ENCODE peak calls at places on chromosomes 11 and 22, in six cellular contexts. One of them, this sample, is unnamed.

GRCh38 chr11:47373876-47374820 is 4.2 kb downstream of the SPI1 start:
- DNase-seq in GM12878: no peak
- DNase-seq in K562: peak; percentile 83
- DNase-seq in hepatocyte: peak; percentile 88
- DNase-seq in astrocyte: peak; percentile 32
- DNase-seq in neural progenitor cell: peak; percentile 84
- DNase-seq in this sample: no peak

GRCh38 chr11:9077164-9077563 is 14.2 kb downstream of the SCUBE2 start:
- DNase-seq in GM12878: no peak
- DNase-seq in K562: no peak
- DNase-seq in hepatocyte: no peak
- DNase-seq in astrocyte: no peak
- DNase-seq in neural progenitor cell: no peak
- DNase-seq in this sample: no peak

GRCh38 chr11:119470316-119471266 is 47.6 kb upstream of the THY1 start:
- DNase-seq in GM12878: no peak
- DNase-seq in K562: no peak
- DNase-seq in hepatocyte: no peak
- DNase-seq in astrocyte: peak; percentile 93
- DNase-seq in neural progenitor cell: no peak
- DNase-seq in this sample: peak; percentile 28

GRCh38 chr11:75831915-75832502 is 17.0 kb downstream of the UVRAG start:
- DNase-seq in GM12878: no peak
- DNase-seq in K562: no peak
- DNase-seq in hepatocyte: no peak
- DNase-seq in astrocyte: no peak
- DNase-seq in neural progenitor cell: no peak
- DNase-seq in this sample: no peak

GRCh38 chr11:65934014-65934413 is 11.3 kb upstream of the TSGA10IP start:
- DNase-seq in GM12878: no peak
- DNase-seq in K562: peak; percentile 41
- DNase-seq in hepatocyte: no peak
- DNase-seq in astrocyte: no peak
- DNase-seq in neural progenitor cell: no peak
- DNase-seq in this sample: no peak

GRCh38 chr11:60910281-60910687 is 3.7 kb upstream of the TMEM109 start:
- DNase-seq in GM12878: peak; percentile 94
- DNase-seq in K562: no peak
- DNase-seq in hepatocyte: no peak
- DNase-seq in astrocyte: no peak
- DNase-seq in neural progenitor cell: no peak
- DNase-seq in this sample: no peak

GRCh38 chr11:27471588-27472397 is 797 bp downstream of the LGR4 start:
- DNase-seq in GM12878: no peak
- DNase-seq in K562: peak; percentile 75
- DNase-seq in hepatocyte: peak; percentile 71
- DNase-seq in astrocyte: no peak
- DNase-seq in neural progenitor cell: peak; percentile 73
- DNase-seq in this sample: no peak

GRCh38 chr11:74398244-74399159 is at the start of gene PGM2L1:
- DNase-seq in GM12878: peak; percentile 84
- DNase-seq in K562: peak; percentile 91
- DNase-seq in hepatocyte: peak; percentile 95
- DNase-seq in astrocyte: peak; percentile 83
- DNase-seq in neural progenitor cell: peak; percentile 97
- DNase-seq in this sample: peak; percentile 50

GRCh38 chr11:2701230-2701629 is 1.4 kb upstream of the KCNQ1OT1 start:
- DNase-seq in GM12878: no peak
- DNase-seq in K562: no peak
- DNase-seq in hepatocyte: no peak
- DNase-seq in astrocyte: no peak
- DNase-seq in neural progenitor cell: no peak
- DNase-seq in this sample: no peak

GRCh38 chr11:556857-557256 is 3.7 kb downstream of the LMNTD2 start:
- DNase-seq in GM12878: no peak
- DNase-seq in K562: no peak
- DNase-seq in hepatocyte: no peak
- DNase-seq in astrocyte: no peak
- DNase-seq in neural progenitor cell: no peak
- DNase-seq in this sample: no peak

GRCh38 chr22:22735695-22736611 is 91.5 kb downstream of the GGTLC2 start:
- DNase-seq in GM12878: no peak
- DNase-seq in K562: no peak
- DNase-seq in hepatocyte: no peak
- DNase-seq in astrocyte: no peak
- DNase-seq in neural progenitor cell: no peak
- DNase-seq in this sample: no peak

GRCh38 chr11:20367313-20367948 is 3.9 kb downstream of the HTATIP2 start:
- DNase-seq in GM12878: no peak
- DNase-seq in K562: peak; percentile 69
- DNase-seq in hepatocyte: peak; percentile 80
- DNase-seq in astrocyte: peak; percentile 82
- DNase-seq in neural progenitor cell: no peak
- DNase-seq in this sample: peak; percentile 45

GRCh38 chr11:679271-680207 is 15.5 kb downstream of the DEAF1 start:
- DNase-seq in GM12878: no peak
- DNase-seq in K562: no peak
- DNase-seq in hepatocyte: no peak
- DNase-seq in astrocyte: no peak
- DNase-seq in neural progenitor cell: no peak
- DNase-seq in this sample: no peak

GRCh38 chr11:124784051-124784450 is 16.2 kb downstream of the MSANTD2 start:
- DNase-seq in GM12878: no peak
- DNase-seq in K562: no peak
- DNase-seq in hepatocyte: no peak
- DNase-seq in astrocyte: no peak
- DNase-seq in neural progenitor cell: no peak
- DNase-seq in this sample: no peak

GRCh38 chr11:72721689-72722049 is 30.5 kb downstream of the ARAP1 start:
- DNase-seq in GM12878: no peak
- DNase-seq in K562: no peak
- DNase-seq in hepatocyte: peak; percentile 59
- DNase-seq in astrocyte: peak; percentile 10
- DNase-seq in neural progenitor cell: no peak
- DNase-seq in this sample: peak; percentile 80

GRCh38 chr11:14189874-14190273 is 169.1 kb downstream of the RRAS2 start:
- DNase-seq in GM12878: no peak
- DNase-seq in K562: no peak
- DNase-seq in hepatocyte: no peak
- DNase-seq in astrocyte: no peak
- DNase-seq in neural progenitor cell: no peak
- DNase-seq in this sample: no peak

GRCh38 chr11:67024410-67024809 is 1.5 kb downstream of the SYT12 start:
- DNase-seq in GM12878: no peak
- DNase-seq in K562: no peak
- DNase-seq in hepatocyte: no peak
- DNase-seq in astrocyte: no peak
- DNase-seq in neural progenitor cell: no peak
- DNase-seq in this sample: no peak

GRCh38 chr22:32527756-32528155 is 53.1 kb downstream of the FBXO7 start:
- DNase-seq in GM12878: no peak
- DNase-seq in K562: peak; percentile 18
- DNase-seq in hepatocyte: no peak
- DNase-seq in astrocyte: no peak
- DNase-seq in neural progenitor cell: peak; percentile 24
- DNase-seq in this sample: no peak

GRCh38 chr11:27239305-27239942 is 123.6 kb downstream of the CCDC34 start:
- DNase-seq in GM12878: no peak
- DNase-seq in K562: no peak
- DNase-seq in hepatocyte: no peak
- DNase-seq in astrocyte: peak; percentile 99
- DNase-seq in neural progenitor cell: no peak
- DNase-seq in this sample: no peak

GRCh38 chr11:64639885-64640284 is 48.9 kb downstream of the SLC22A12 start:
- DNase-seq in GM12878: no peak
- DNase-seq in K562: no peak
- DNase-seq in hepatocyte: no peak
- DNase-seq in astrocyte: no peak
- DNase-seq in neural progenitor cell: no peak
- DNase-seq in this sample: no peak

GRCh38 chr11:75467311-75467710 is 34.3 kb upstream of the KLHL35 start:
- DNase-seq in GM12878: no peak
- DNase-seq in K562: no peak
- DNase-seq in hepatocyte: no peak
- DNase-seq in astrocyte: no peak
- DNase-seq in neural progenitor cell: no peak
- DNase-seq in this sample: no peak

GRCh38 chr22:45552580-45553332 is 50.1 kb downstream of the FBLN1 start:
- DNase-seq in GM12878: no peak
- DNase-seq in K562: no peak
- DNase-seq in hepatocyte: peak; percentile 66
- DNase-seq in astrocyte: peak; percentile 95
- DNase-seq in neural progenitor cell: peak; percentile 45
- DNase-seq in this sample: no peak

GRCh38 chr22:33126881-33127280 is 68.7 kb upstream of the SYN3 start:
- DNase-seq in GM12878: no peak
- DNase-seq in K562: no peak
- DNase-seq in hepatocyte: peak; percentile 32
- DNase-seq in astrocyte: no peak
- DNase-seq in neural progenitor cell: peak; percentile 64
- DNase-seq in this sample: no peak

GRCh38 chr11:37724305-37724704 is 1126.3 kb upstream of the RAG2 start:
- DNase-seq in GM12878: no peak
- DNase-seq in K562: no peak
- DNase-seq in hepatocyte: no peak
- DNase-seq in astrocyte: peak; percentile 24
- DNase-seq in neural progenitor cell: no peak
- DNase-seq in this sample: no peak

GRCh38 chr22:47781024-47781423 is 1018.6 kb downstream of the TBC1D22A start:
- DNase-seq in GM12878: no peak
- DNase-seq in K562: no peak
- DNase-seq in hepatocyte: no peak
- DNase-seq in astrocyte: no peak
- DNase-seq in neural progenitor cell: no peak
- DNase-seq in this sample: no peak

GRCh38 chr11:68340784-68341556 is 28.6 kb downstream of the LRP5 start:
- DNase-seq in GM12878: peak; percentile 54
- DNase-seq in K562: no peak
- DNase-seq in hepatocyte: no peak
- DNase-seq in astrocyte: no peak
- DNase-seq in neural progenitor cell: no peak
- DNase-seq in this sample: no peak

GRCh38 chr11:46669606-46670243 is 30.7 kb downstream of the ARHGAP1 start:
- DNase-seq in GM12878: no peak
- DNase-seq in K562: no peak
- DNase-seq in hepatocyte: no peak
- DNase-seq in astrocyte: no peak
- DNase-seq in neural progenitor cell: peak; percentile 18
- DNase-seq in this sample: no peak

GRCh38 chr11:43943357-43943930 is 1.0 kb downstream of the C11orf96 start:
- DNase-seq in GM12878: no peak
- DNase-seq in K562: no peak
- DNase-seq in hepatocyte: no peak
- DNase-seq in astrocyte: no peak
- DNase-seq in neural progenitor cell: peak; percentile 53
- DNase-seq in this sample: no peak
- TF ChIP-seq EZH2 in GM12878: no peak
- TF ChIP-seq EZH2 in K562: no peak
- TF ChIP-seq EZH2 in hepatocyte: peak; percentile 53
- TF ChIP-seq EZH2 in astrocyte: peak; percentile 77
- TF ChIP-seq EZH2 in neural progenitor cell: peak; percentile 99
- TF ChIP-seq EZH2 in this sample: peak; percentile 70

GRCh38 chr11:59171508-59172322 is at the start of gene DTX4:
- DNase-seq in GM12878: peak; percentile 57
- DNase-seq in K562: peak; percentile 91
- DNase-seq in hepatocyte: peak; percentile 96
- DNase-seq in astrocyte: peak; percentile 65
- DNase-seq in neural progenitor cell: peak; percentile 97
- DNase-seq in this sample: no peak

GRCh38 chr11:59173080-59173963 is 1.4 kb downstream of the DTX4 start:
- DNase-seq in GM12878: no peak
- DNase-seq in K562: no peak
- DNase-seq in hepatocyte: peak; percentile 73
- DNase-seq in astrocyte: peak; percentile 12
- DNase-seq in neural progenitor cell: peak; percentile 90
- DNase-seq in this sample: no peak

GRCh38 chr11:59174664-59175033 is 2.7 kb downstream of the DTX4 start:
- DNase-seq in GM12878: no peak
- DNase-seq in K562: no peak
- DNase-seq in hepatocyte: peak; percentile 78
- DNase-seq in astrocyte: peak; percentile 25
- DNase-seq in neural progenitor cell: no peak
- DNase-seq in this sample: peak; percentile 77

GRCh38 chr11:59173964-59174663 is 2.2 kb downstream of the DTX4 start:
- DNase-seq in GM12878: no peak
- DNase-seq in K562: no peak
- DNase-seq in hepatocyte: peak; percentile 91
- DNase-seq in astrocyte: no peak
- DNase-seq in neural progenitor cell: peak; percentile 74
- DNase-seq in this sample: no peak

GRCh38 chr11:59172345-59173079 is 580 bp downstream of the DTX4 start:
- DNase-seq in GM12878: peak; percentile 60
- DNase-seq in K562: peak; percentile 37
- DNase-seq in hepatocyte: peak; percentile 60
- DNase-seq in astrocyte: no peak
- DNase-seq in neural progenitor cell: peak; percentile 51
- DNase-seq in this sample: no peak
- TF ChIP-seq EZH2 in GM12878: no peak
- TF ChIP-seq EZH2 in K562: no peak
- TF ChIP-seq EZH2 in hepatocyte: no peak
- TF ChIP-seq EZH2 in astrocyte: peak; percentile 81
- TF ChIP-seq EZH2 in neural progenitor cell: no peak
- TF ChIP-seq EZH2 in this sample: no peak

GRCh38 chr11:62333768-62334167 is 3.5 kb upstream of the ASRGL1 start:
- DNase-seq in GM12878: no peak
- DNase-seq in K562: no peak
- DNase-seq in hepatocyte: no peak
- DNase-seq in astrocyte: no peak
- DNase-seq in neural progenitor cell: no peak
- DNase-seq in this sample: no peak

GRCh38 chr11:62338218-62338617 is 970 bp downstream of the ASRGL1 start:
- DNase-seq in GM12878: no peak
- DNase-seq in K562: no peak
- DNase-seq in hepatocyte: no peak
- DNase-seq in astrocyte: no peak
- DNase-seq in neural progenitor cell: no peak
- DNase-seq in this sample: no peak

GRCh38 chr11:62337682-62338181 is 484 bp downstream of the ASRGL1 start:
- DNase-seq in GM12878: no peak
- DNase-seq in K562: peak; percentile 35
- DNase-seq in hepatocyte: peak; percentile 55
- DNase-seq in astrocyte: no peak
- DNase-seq in neural progenitor cell: peak; percentile 58
- DNase-seq in this sample: no peak

GRCh38 chr11:62340269-62340901 is 3.1 kb downstream of the ASRGL1 start:
- DNase-seq in GM12878: peak; percentile 12
- DNase-seq in K562: peak; percentile 19
- DNase-seq in hepatocyte: peak; percentile 59
- DNase-seq in astrocyte: peak; percentile 24
- DNase-seq in neural progenitor cell: peak; percentile 63
- DNase-seq in this sample: no peak

GRCh38 chr11:62336949-62337681 is at the start of gene ASRGL1:
- DNase-seq in GM12878: peak; percentile 21
- DNase-seq in K562: peak; percentile 89
- DNase-seq in hepatocyte: peak; percentile 91
- DNase-seq in astrocyte: peak; percentile 15
- DNase-seq in neural progenitor cell: peak; percentile 91
- DNase-seq in this sample: no peak
- TF ChIP-seq EZH2 in GM12878: no peak
- TF ChIP-seq EZH2 in K562: no peak
- TF ChIP-seq EZH2 in hepatocyte: no peak
- TF ChIP-seq EZH2 in astrocyte: no peak
- TF ChIP-seq EZH2 in neural progenitor cell: peak; percentile 58
- TF ChIP-seq EZH2 in this sample: peak; percentile 24

GRCh38 chr22:50014655-50015401 is 2.3 kb upstream of the IL17REL start:
- DNase-seq in GM12878: no peak
- DNase-seq in K562: peak; percentile 65
- DNase-seq in hepatocyte: peak; percentile 46
- DNase-seq in astrocyte: no peak
- DNase-seq in neural progenitor cell: peak; percentile 51
- DNase-seq in this sample: no peak
- TF ChIP-seq EZH2 in GM12878: no peak
- TF ChIP-seq EZH2 in K562: no peak
- TF ChIP-seq EZH2 in hepatocyte: peak; percentile 64
- TF ChIP-seq EZH2 in astrocyte: peak; percentile 91
- TF ChIP-seq EZH2 in neural progenitor cell: peak; percentile 83
- TF ChIP-seq EZH2 in this sample: peak; percentile 74